ENCODE peak calls at places on chromosome 20, in nine cellular contexts. W is HCT116, S is PC-3, L is OCI-LY7, Z is GM23248, M is SK-N-SH, X is hepatocyte, H is neural progenitor cell, E is MM.1S. Y is an unnamed sample.

GRCh38 chr20:39861381-39861780 is 827.7 kb downstream of the MAFB start:
- DNase-seq in S (no peak), M (no peak), Z (no peak), E (no peak), L (no peak), W (no peak), X (peak; percentile 15), H (no peak), Y (no peak)

GRCh38 chr20:41654292-41654691 is 36.1 kb upstream of the CHD6 start:
- DNase-seq in W (no peak), H (no peak), M (no peak), S (no peak), L (no peak), E (no peak), X (no peak), Z (no peak), Y (peak; percentile 43)

GRCh38 chr20:38692436-38693411 is 31.6 kb upstream of the SLC32A1 start:
- DNase-seq in W (peak; percentile 8), X (peak; percentile 87), Z (peak; percentile 66), S (peak; percentile 80), M (peak; percentile 73), L (peak; percentile 60), H (peak; percentile 95), E (peak; percentile 63), Y (peak; percentile 97)

GRCh38 chr20:33944914-33945313 is 48.8 kb upstream of the RALY start:
- DNase-seq in X (no peak), S (no peak), E (no peak), L (no peak), Z (no peak), M (no peak), W (no peak), H (no peak), Y (peak; percentile 51)

GRCh38 chr20:41275181-41275793 is 42.2 kb downstream of the ZHX3 start:
- DNase-seq in S (peak; percentile 69), W (no peak), L (no peak), X (no peak), E (no peak), H (no peak), M (no peak), Z (peak; percentile 94), Y (no peak)

GRCh38 chr20:1876975-1877603 is 18.1 kb upstream of the SIRPA start:
- DNase-seq in W (no peak), M (peak; percentile 82), S (no peak), H (peak; percentile 43), Z (peak; percentile 46), L (peak; percentile 46), X (peak; percentile 73), E (no peak), Y (peak; percentile 37)

GRCh38 chr20:36217226-36217625 is 19.1 kb upstream of the AAR2 start:
- DNase-seq in X (peak; percentile 16), S (peak; percentile 36), W (peak; percentile 36), M (no peak), L (no peak), H (peak; percentile 74), E (no peak), Z (no peak), Y (peak; percentile 91)

GRCh38 chr20:19661717-19662637 is 96.1 kb upstream of the RIN2 start:
- DNase-seq in Z (peak; percentile 81), W (peak; percentile 56), L (peak; percentile 63), X (peak; percentile 84), E (peak; percentile 68), H (peak; percentile 70), S (peak; percentile 91), M (peak; percentile 65), Y (peak; percentile 83)

GRCh38 chr20:10034717-10035571 is at the start of gene ANKEF1:
- DNase-seq in W (peak; percentile 59), H (peak; percentile 88), E (peak; percentile 89), M (peak; percentile 94), Z (peak; percentile 18), L (peak; percentile 86), X (peak; percentile 92), S (peak; percentile 94), Y (peak; percentile 91)

GRCh38 chr20:17513956-17514355 is 17.2 kb downstream of the BFSP1 start:
- DNase-seq in H (no peak), L (no peak), W (no peak), M (no peak), Z (no peak), E (no peak), S (no peak), X (no peak), Y (no peak)

GRCh38 chr20:17508756-17509155 is 22.4 kb downstream of the BFSP1 start:
- DNase-seq in Z (no peak), H (no peak), L (no peak), X (no peak), E (no peak), W (no peak), M (no peak), S (no peak), Y (no peak)

GRCh38 chr20:17511401-17511800 is 19.8 kb downstream of the BFSP1 start:
- DNase-seq in W (no peak), L (no peak), Z (no peak), S (no peak), X (no peak), E (peak; percentile 35), H (no peak), M (no peak), Y (no peak)

GRCh38 chr20:17507032-17507431 is 24.1 kb downstream of the BFSP1 start:
- DNase-seq in M (no peak), S (no peak), X (no peak), E (no peak), L (no peak), H (no peak), Z (no peak), W (no peak), Y (no peak)

GRCh38 chr20:17510548-17510947 is 20.6 kb downstream of the BFSP1 start:
- DNase-seq in H (no peak), Z (no peak), X (no peak), E (no peak), S (no peak), W (no peak), M (no peak), L (no peak), Y (no peak)
- TF ChIP-seq EZH2phosphoT487 in H (no peak), Z (no peak), X (no peak), E (no peak), S (no peak), W (no peak), M (no peak), L (no peak), Y (no peak)

DNA sequence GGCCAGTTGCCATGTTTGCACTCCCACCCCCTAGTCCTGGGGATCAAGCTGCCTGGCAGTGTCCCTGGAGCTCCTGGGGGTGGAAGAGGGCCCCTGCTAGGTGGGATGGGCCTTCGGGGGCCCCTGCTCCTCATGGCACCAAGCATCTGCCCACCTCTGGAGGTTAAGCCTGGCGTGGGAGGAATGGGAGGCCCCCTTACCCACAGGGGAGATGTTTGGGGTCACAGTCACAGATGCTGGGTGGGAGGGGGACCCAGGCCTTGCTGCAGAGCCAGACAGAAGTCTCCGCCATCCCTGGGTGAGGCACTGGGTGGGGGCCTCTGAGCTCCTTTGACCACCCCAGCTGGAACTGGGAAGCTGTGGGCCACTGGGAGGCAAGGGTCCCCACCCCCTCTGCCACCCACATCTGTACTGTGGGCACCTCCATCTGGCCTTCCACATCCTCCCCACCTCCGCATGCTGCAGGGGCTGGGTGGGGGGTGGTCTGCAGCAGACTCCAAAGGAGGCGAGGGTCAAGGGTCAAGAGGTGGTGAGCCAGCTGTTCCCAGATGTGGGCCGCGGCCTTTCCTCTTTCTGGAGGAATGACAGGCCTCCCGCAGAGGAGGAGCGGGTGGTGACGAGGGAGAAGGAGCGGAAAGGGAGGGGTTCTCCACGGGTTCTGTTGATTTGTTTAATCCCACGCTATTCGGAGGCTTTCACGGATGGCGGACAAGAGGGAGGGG is 41.5 kb downstream of the YTHDF1 start:
- DNase-seq in W (no peak), M (no peak), E (no peak), X (no peak), H (peak; percentile 78), Z (no peak), S (no peak), L (no peak), Y (peak; percentile 65)
- H3K4me2 ChIP-seq in W (no peak overlapping the region), M (no peak overlapping the region), E (no peak overlapping the region), X (peak overlapping the region; percentile 29), H (peak overlapping the region; percentile 99), Z (no peak overlapping the region), S (no peak overlapping the region), L (no peak overlapping the region), Y (peak overlapping the region; percentile 89)

GRCh38 chr20:53599378-53599777 is 5.7 kb upstream of the ZNF217 start:
- DNase-seq in X (no peak), M (no peak), H (no peak), E (no peak), Z (no peak), W (no peak), L (no peak), S (peak; percentile 1), Y (no peak)

GRCh38 chr20:53599039-53599362 is 5.4 kb upstream of the ZNF217 start:
- DNase-seq in H (no peak), Z (no peak), S (no peak), L (no peak), W (no peak), M (no peak), E (no peak), X (no peak), Y (no peak)

GRCh38 chr20:53597085-53597482 is 3.4 kb upstream of the ZNF217 start:
- DNase-seq in H (no peak), E (no peak), Z (no peak), X (peak; percentile 56), S (peak; percentile 84), L (no peak), M (no peak), W (no peak), Y (no peak)

GRCh38 chr20:53597521-53598120 is 4.0 kb upstream of the ZNF217 start:
- DNase-seq in H (no peak), S (peak; percentile 42), M (no peak), E (no peak), Z (no peak), X (peak; percentile 30), L (no peak), W (no peak), Y (no peak)

GRCh38 chr20:53598140-53599038 is 4.8 kb upstream of the ZNF217 start:
- DNase-seq in M (no peak), X (no peak), Z (no peak), E (peak; percentile 50), H (no peak), W (no peak), S (no peak), L (no peak), Y (no peak)
- TF ChIP-seq EZH2phosphoT487 in M (no peak), X (no peak), Z (no peak), E (no peak), H (no peak), W (no peak), S (no peak), L (no peak), Y (no peak)

GRCh38 chr20:17558941-17559304 is 11.0 kb upstream of the DSTN start:
- DNase-seq in Z (no peak), X (no peak), M (no peak), W (no peak), S (no peak), L (no peak), E (no peak), H (no peak), Y (no peak)
- H3K4me2 ChIP-seq in Z (peak overlapping the region; percentile 89), X (peak overlapping the region; percentile 66), M (peak overlapping the region; percentile 64), W (peak overlapping the region; percentile 78), S (peak overlapping the region; percentile 88), L (no peak overlapping the region), E (no peak overlapping the region), H (no peak overlapping the region), Y (no peak overlapping the region)